ENCODE peak calls at places on chromosomes 13 and 19, in five cellular contexts. V is colonic mucosa, W is SK-N-SH, L is fibroblast of lung, N is PC-3. C is an unnamed sample. For H3K4me1, the result is how much of the 10 kb centered on the place peaks cover.

GRCh38 chr19:47028372-47028672 is 8.7 kb downstream of the NPAS1 start:
- DNase-seq in V (no peak), W (peak), L (no peak), N (no peak), C (no peak)

GRCh38 chr13:48600374-48601364 is 53.1 kb upstream of the CYSLTR2 start:
- DNase-seq in V (no peak), W (no peak), L (peak), N (peak), C (no peak)

GRCh38 chr13:19818223-19818842 is 35.6 kb upstream of the PSPC1 start:
- DNase-seq in V (peak), W (peak), L (no peak), N (peak), C (peak)

GRCh38 chr19:49371184-49371583 is 7.5 kb downstream of the DKKL1 start:
- DNase-seq in V (no peak), W (no peak), L (no peak), N (no peak), C (no peak)

GRCh38 chr19:32345261-32346207 is at the start of gene ZNF507:
- DNase-seq in V (peak), W (peak), L (peak), N (peak), C (peak)

GRCh38 chr13:57858376-57858775 is 226.8 kb downstream of the PCDH17 start:
- DNase-seq in V (no peak), W (no peak), L (no peak), N (no peak), C (no peak)

GRCh38 chr19:32810452-32810851 is 59.1 kb downstream of the SLC7A9 start:
- DNase-seq in V (no peak), W (no peak), L (no peak), N (no peak), C (no peak)

GRCh38 chr19:17294051-17294891 is 9.0 kb downstream of the ABHD8 start:
- DNase-seq in V (peak), W (peak), L (no peak), N (no peak), C (no peak)

GRCh38 chr19:1503089-1503924 is 9.5 kb downstream of the ADAMTSL5 start:
- DNase-seq in V (peak), W (peak), L (peak), N (peak), C (no peak)

GRCh38 chr19:56740478-56740877 is 68.9 kb upstream of the ZNF835 start:
- DNase-seq in V (no peak), W (no peak), L (no peak), N (no peak), C (no peak)

GRCh38 chr13:106917024-106917491 is 349.1 kb upstream of the ARGLU1 start:
- DNase-seq in V (no peak), W (no peak), L (no peak), N (no peak), C (no peak)

GRCh38 chr13:20045946-20046548 is 87.5 kb downstream of the ZMYM2 start:
- DNase-seq in V (no peak), W (no peak), L (no peak), N (no peak), C (no peak)

DNA sequence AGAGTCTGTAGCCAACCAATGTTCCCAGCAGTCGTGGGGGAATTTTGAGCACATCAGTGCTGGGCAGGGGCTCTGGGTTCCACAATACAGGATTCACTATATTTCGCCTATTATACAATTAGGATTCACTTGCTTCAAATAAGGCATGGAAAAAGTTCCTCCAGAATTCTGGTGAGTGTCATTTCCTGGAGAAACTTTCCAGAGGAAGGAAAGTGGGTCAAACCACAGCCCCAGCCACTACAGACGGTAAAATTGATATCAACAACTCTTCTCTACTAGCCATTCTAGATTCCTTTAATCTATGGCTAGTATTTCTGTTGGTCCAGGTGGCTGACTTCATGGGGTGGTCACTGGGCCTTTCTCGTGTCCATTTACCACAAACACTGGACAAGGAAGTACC is 10.5 kb downstream of the MYCBP2 start:
- DNase-seq in V (no peak), W (no peak), L (no peak), N (no peak), C (no peak)
- H3K4me1 ChIP-seq in V (under half), W (under half), L (under half), N (under half), C (under half)

GRCh38 chr13:114129649-114130062 is 2.8 kb downstream of the RASA3 start:
- DNase-seq in V (no peak), W (no peak), L (no peak), N (no peak), C (no peak)

GRCh38 chr13:114126789-114127472 is 5.5 kb downstream of the RASA3 start:
- DNase-seq in V (no peak), W (no peak), L (no peak), N (no peak), C (no peak)

GRCh38 chr13:114128348-114128623 is 4.1 kb downstream of the RASA3 start:
- DNase-seq in V (no peak), W (no peak), L (no peak), N (no peak), C (no peak)

GRCh38 chr13:114128624-114129522 is 3.5 kb downstream of the RASA3 start:
- DNase-seq in V (peak), W (no peak), L (peak), N (peak), C (no peak)

DNA sequence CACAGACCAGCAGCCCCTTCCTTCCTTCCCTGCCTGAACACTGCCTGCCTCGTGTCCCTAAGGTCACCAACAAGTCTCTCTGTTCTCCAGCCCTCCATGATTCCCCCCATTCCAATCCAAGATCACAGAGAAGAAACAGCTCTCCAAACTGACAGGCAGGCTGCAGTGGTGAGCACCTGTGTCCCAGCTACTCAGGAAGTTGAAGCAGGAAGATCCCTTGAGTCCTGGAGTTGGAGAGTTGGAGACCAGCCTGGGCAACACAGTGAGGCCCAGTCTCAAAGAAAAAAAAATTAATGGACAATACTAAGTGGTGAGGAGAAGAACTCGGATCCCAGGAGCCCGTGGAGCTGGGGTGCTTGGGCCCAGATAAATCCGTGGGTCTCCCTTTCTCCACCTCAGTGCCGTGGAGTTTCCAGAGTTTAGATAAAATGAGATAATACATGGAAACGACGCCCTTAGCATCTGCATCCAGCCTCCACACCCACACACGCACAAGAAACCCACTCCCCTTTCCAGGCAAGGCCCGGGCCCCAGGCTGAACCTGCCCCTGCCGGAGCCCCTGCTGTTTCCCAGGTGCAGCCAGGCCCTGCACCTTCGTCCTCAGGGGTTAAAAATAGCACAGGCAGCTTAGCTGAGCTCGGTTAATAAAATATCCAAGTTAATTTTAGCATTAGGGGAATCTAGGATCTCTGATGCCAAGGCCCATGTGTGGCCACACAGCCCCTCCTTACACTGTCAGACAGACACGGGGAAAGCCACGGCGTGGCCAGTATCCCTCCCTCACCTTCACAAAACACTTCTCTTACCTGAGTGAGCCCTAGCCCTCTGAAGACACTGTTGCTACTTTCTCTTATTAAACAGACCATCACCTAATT is 4.7 kb downstream of the RASA3 start:
- DNase-seq in V (no peak), W (no peak), L (no peak), N (no peak), C (no peak)
- H3K9ac ChIP-seq in V (no peak), W (peak), L (no peak), N (no peak), C (no peak)

DNA sequence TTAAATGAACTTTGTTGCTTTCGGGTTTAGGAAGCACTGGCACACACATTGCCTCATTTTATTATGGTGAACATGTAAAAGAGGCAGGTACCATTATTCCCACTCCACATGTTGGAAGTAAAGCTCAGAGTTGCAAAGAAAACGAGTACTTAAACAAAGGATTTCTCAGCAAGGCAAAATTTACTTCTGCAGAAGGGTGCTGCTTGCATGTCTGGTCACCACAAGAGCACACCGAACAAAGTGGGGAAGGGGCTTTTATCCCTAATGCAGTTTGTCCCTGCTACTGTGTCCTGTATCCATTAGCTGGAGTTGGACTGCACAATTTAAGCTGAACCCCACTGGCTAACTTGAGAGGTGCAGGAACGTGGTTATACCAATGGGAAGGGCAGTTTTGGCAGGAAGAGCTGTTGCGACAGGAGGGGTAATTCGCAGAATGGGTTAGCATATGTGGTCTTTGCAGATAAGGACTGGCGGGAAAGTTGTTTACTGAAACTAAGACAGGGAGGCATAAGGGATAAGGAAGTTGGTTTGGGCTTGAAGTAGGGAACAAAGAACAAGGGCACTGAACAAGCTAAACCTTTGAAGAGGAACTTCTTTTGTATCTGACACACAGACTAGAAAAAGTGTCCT is 545.5 kb downstream of the UQCRFS1 start:
- DNase-seq in V (no peak), W (no peak), L (no peak), N (no peak), C (no peak)
- H3K4me1 ChIP-seq in V (under half), W (under half), L (under half), N (under half), C (under half)

DNA sequence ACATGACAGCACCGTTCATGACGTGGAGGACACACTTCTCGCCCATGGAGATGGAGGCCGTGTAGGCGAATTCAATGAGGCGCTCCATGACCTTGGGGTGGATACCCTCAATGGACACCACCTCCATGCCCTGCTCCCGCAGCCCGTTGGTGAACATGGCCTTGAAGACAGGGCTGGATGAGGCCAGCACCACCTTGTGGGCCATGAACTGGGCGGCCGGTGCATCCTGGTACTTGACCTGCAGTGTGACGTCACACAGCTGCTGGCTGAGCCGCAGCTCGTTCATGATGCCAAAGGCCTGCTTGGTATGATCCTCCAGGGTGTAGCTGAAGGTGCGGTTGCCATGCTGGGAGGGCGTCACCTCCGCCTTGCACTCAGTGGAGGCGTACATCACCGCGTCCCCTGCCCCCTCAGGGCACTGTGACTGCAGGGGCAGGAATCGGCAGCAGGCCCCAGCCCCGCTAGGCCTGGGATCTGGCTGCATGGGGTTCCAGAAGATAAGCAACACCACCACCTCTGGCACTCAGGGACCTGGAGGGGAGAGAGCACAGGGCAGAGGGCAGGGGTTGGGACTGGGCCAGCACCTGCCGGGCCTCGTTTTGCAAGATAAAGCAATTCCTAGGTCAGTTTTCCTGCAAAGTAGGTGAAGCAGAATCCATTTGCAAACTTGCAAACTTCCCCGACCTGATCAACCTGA is 3.5 kb downstream of the KEAP1 start:
- DNase-seq in V (no peak), W (no peak), L (no peak), N (no peak), C (no peak)
- H3K9ac ChIP-seq in V (peak), W (no peak), L (no peak), N (no peak), C (no peak)

DNA sequence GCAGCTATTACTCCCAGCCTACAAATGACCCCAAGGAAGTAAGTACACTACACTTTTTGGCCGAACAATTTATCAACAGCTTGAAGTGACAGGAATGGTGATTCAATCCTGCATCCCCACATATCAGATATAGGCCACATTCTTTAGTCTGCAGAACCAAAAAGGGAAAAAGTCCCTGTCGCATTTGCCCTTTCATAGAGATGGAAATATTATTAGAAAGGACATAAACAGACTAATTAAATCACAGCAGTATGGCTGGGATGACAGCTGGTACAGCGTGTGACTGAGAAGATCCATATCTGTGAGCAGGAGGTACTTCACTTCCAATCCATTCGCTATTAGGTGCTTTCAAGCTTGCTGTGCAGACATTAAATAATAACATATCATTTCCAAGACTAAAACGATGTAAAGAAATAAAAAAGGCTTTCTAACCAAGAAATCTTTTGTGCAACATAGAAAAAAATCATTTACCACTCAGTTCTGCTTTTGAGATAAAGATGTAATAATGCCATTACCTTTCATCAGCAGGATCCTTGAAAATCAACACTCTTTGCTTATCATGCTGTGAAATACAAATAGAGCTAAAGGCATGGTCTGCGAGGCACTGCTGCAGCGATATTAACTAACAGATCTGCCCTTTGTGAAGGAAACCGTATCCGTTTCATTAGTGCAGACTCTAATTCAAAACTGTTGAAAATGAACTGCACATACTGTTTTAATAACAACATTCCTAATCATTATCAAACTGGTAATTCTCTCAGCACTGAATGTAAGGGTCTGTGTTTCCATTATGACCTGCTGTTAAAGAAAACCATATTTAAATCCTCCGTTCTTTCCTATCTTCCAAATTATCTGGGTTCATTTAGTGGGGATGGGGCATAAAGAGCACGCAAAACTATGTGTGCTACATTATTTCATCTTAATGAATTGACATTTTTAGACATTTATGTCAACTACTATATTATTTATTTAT is 245.6 kb downstream of the DACH1 start:
- DNase-seq in V (no peak), W (peak), L (no peak), N (no peak), C (no peak)
- H3K4me1 ChIP-seq in V (under half), W (under half), L (under half), N (under half), C (under half)

DNA sequence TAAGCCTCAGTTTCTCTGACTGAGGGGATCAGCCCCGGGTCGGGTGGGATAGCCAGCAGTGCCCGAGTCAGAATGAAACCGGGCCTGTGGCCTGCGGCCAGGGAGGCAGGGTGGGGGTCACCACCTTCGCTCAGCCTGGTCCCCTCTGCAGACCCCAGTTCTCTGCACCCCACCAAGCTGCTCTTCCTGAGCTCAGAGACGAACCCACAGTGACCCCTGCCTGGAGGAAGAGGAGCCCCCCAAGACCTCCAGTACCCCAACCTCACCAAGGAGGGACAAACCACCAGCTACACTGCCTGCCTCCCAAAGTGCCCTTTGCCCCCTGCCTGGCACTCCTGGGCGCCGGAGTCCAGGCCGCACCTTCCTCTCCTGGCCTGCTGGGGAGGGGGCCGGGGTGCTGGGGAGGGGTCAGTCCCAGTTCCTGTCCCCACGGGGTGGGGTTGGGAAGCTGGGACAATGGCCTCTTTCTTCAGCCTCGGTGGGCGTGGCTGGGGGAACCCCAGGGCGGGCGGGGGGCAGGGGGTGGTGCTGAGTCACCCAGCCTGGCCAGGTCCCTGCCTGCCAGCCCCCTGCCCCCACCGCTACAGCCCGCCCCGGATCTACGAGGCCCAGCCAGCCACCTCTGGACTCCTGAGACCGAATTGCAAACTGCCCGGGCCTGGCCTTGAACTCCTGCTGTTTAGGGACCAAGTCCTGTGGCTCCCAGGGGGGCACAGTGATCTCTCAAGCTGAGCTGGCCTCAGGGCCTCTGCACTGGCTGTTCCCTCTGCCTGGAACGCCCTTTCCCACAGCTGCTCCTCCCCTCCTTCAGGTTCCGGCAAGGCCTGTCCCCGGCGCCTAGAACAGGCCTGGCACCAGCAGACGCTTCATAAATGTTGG is 14.3 kb downstream of the ZBTB7A start:
- DNase-seq in V (peak), W (no peak), L (peak), N (peak), C (no peak)
- H3K9ac ChIP-seq in V (peak), W (no peak), L (no peak), N (peak), C (peak)

DNA sequence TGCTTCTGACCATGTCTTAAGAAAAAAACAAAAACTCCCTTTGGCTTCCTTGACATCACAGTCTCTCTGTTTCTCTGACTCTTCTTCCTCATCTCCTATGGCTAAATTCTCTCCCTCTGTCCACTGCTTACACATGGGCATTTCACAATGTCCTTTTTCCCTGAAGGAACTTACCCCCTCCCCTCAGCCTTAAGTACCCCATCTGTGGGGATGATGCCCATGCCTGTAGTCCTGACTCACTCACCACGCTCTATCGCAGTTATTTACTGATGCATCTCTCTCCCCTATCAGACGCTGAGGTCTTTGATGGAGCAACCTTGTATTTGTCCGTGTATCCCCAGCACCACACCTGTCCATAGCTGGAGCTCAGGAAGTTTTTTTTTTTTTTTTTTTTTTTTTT is 32.4 kb downstream of the ACTN4 start:
- DNase-seq in V (no peak), W (no peak), L (peak), N (no peak), C (no peak)
- H3K4me1 ChIP-seq in V (under half), W (under half), L (half or more), N (under half), C (under half)

GRCh38 chr19:50496189-50497029 is 14.6 kb downstream of the JOSD2 start:
- DNase-seq in V (no peak), W (peak), L (no peak), N (no peak), C (no peak)

GRCh38 chr19:50494186-50495019 is 16.6 kb downstream of the JOSD2 start:
- DNase-seq in V (no peak), W (no peak), L (no peak), N (no peak), C (no peak)

GRCh38 chr19:50495020-50495531 is 15.9 kb downstream of the JOSD2 start:
- DNase-seq in V (no peak), W (no peak), L (no peak), N (no peak), C (no peak)

GRCh38 chr19:50498219-50499056 is 12.6 kb downstream of the JOSD2 start:
- DNase-seq in V (no peak), W (no peak), L (no peak), N (no peak), C (no peak)

DNA sequence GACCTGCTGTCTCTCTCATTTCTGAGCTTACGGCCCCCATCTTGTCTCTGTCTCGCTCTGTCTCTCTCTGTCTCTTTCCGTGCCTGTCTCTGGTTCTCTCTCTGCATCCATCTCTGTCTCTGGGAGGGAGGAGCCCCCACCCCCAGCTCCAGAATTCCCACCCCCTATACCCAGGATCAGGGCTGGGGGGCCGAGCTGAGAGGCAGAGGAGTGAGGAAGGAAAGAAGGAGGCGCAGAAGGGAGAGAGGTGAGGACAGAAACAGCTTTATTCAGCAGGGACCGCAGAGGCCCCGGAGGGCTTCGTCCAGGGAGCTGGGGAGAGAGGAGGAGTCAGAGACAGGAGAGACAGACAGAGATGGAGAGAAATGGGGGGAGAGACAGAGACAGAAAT is 14.0 kb downstream of the JOSD2 start:
- DNase-seq in V (no peak), W (no peak), L (no peak), N (no peak), C (no peak)
- H3K9ac ChIP-seq in V (no peak), W (no peak), L (no peak), N (no peak), C (no peak)